ENCODE peak calls at places on chromosomes 7 and 10, in seven cellular contexts. F is stomach, B is left ventricle myocardium inferior, Z is ovary, J is IMR-90, K is heart right ventricle, A is psoas muscle. E is an unnamed sample.

GRCh38 chr7:15684036-15684815 is 2.3 kb downstream of the MEOX2 start:
- DNase-seq in F (no peak), B (no peak), Z (no peak), J (no peak), K (no peak), A (no peak), E (no peak)

GRCh38 chr10:128875030-128875744 is 591.9 kb upstream of the MGMT start:
- DNase-seq in F (no peak), B (no peak), Z (no peak), J (no peak), K (no peak), A (no peak), E (no peak)

GRCh38 chr7:123998921-123999320 is 33.9 kb downstream of the TMEM229A start:
- DNase-seq in F (no peak), B (no peak), Z (no peak), J (no peak), K (no peak), A (no peak), E (no peak)

GRCh38 chr10:97538839-97539238 is 33.7 kb upstream of the ANKRD2 start:
- DNase-seq in F (no peak), B (no peak), Z (no peak), J (no peak), K (no peak), A (no peak), E (no peak)

GRCh38 chr10:1400129-1400865 is 337.0 kb downstream of the ADARB2 start:
- DNase-seq in F (peak; percentile 9), B (no peak), Z (no peak), J (no peak), K (no peak), A (no peak), E (no peak)

GRCh38 chr10:132960071-132960472 is 17.7 kb upstream of the CFAP46 start:
- DNase-seq in F (no peak), B (peak; percentile 46), Z (no peak), J (no peak), K (no peak), A (no peak), E (no peak)

GRCh38 chr7:128728608-128729007 is 10.6 kb upstream of the CALU start:
- DNase-seq in F (no peak), B (no peak), Z (no peak), J (peak; percentile 72), K (no peak), A (no peak), E (no peak)

GRCh38 chr10:93386496-93387369 is 95.4 kb downstream of the MYOF start:
- DNase-seq in F (no peak), B (peak; percentile 19), Z (no peak), J (no peak), K (no peak), A (peak; percentile 52), E (no peak)

GRCh38 chr10:14873090-14873760 is 5.4 kb upstream of the SUV39H2 start:
- DNase-seq in F (no peak), B (no peak), Z (no peak), J (peak; percentile 73), K (no peak), A (no peak), E (no peak)

GRCh38 chr7:56083150-56083785 is 9.5 kb downstream of the PHKG1 start:
- DNase-seq in F (no peak), B (peak; percentile 72), Z (peak; percentile 77), J (no peak), K (peak; percentile 54), A (peak; percentile 88), E (no peak)

GRCh38 chr10:6050801-6051445 is 11.2 kb downstream of the IL2RA start:
- DNase-seq in F (peak; percentile 77), B (peak; percentile 46), Z (peak; percentile 70), J (peak; percentile 44), K (peak; percentile 69), A (peak; percentile 70), E (peak; percentile 54)

GRCh38 chr7:148472406-148472805 is 118.2 kb upstream of the C7orf33 start:
- DNase-seq in F (peak; percentile 17), B (no peak), Z (no peak), J (no peak), K (no peak), A (no peak), E (no peak)

GRCh38 chr7:36746347-36746746 is 22.1 kb upstream of the AOAH start:
- DNase-seq in F (no peak), B (no peak), Z (no peak), J (peak; percentile 2), K (no peak), A (no peak), E (no peak)

GRCh38 chr7:51040777-51041176 is 258.1 kb upstream of the GRB10 start:
- DNase-seq in F (no peak), B (no peak), Z (no peak), J (no peak), K (no peak), A (no peak), E (no peak)

GRCh38 chr10:99621454-99622246 is 1.4 kb upstream of the SLC25A28 start:
- DNase-seq in F (no peak), B (no peak), Z (peak; percentile 50), J (no peak), K (no peak), A (no peak), E (no peak)

GRCh38 chr10:35271086-35271834 is 65.0 kb upstream of the CCNY start:
- DNase-seq in F (no peak), B (no peak), Z (no peak), J (no peak), K (no peak), A (no peak), E (no peak)

GRCh38 chr10:12708921-12709320 is 292.6 kb downstream of the CCDC3 start:
- DNase-seq in F (no peak), B (no peak), Z (no peak), J (peak; percentile 56), K (no peak), A (no peak), E (no peak)

GRCh38 chr7:121562274-121562673 is 166.2 kb upstream of the FAM3C start:
- DNase-seq in F (no peak), B (no peak), Z (no peak), J (peak; percentile 24), K (no peak), A (no peak), E (no peak)

GRCh38 chr10:131654471-131655087 is 246.2 kb upstream of the PPP2R2D start:
- DNase-seq in F (peak; percentile 20), B (no peak), Z (no peak), J (no peak), K (no peak), A (no peak), E (no peak)

GRCh38 chr10:131656446-131656845 is 244.4 kb upstream of the PPP2R2D start:
- DNase-seq in F (peak; percentile 21), B (no peak), Z (no peak), J (no peak), K (no peak), A (no peak), E (no peak)

GRCh38 chr10:131657318-131657984 is 243.4 kb upstream of the PPP2R2D start:
- DNase-seq in F (peak; percentile 20), B (no peak), Z (no peak), J (no peak), K (no peak), A (no peak), E (no peak)

GRCh38 chr10:131655101-131655849 is 245.5 kb upstream of the PPP2R2D start:
- DNase-seq in F (peak; percentile 25), B (no peak), Z (no peak), J (no peak), K (no peak), A (no peak), E (no peak)

GRCh38 chr10:131656009-131656408 is 244.8 kb upstream of the PPP2R2D start:
- DNase-seq in F (peak; percentile 19), B (no peak), Z (no peak), J (no peak), K (no peak), A (no peak), E (no peak)
- H3K27ac ChIP-seq in F (no peak overlapping the region), B (no peak overlapping the region), Z (no peak overlapping the region), J (no peak overlapping the region), K (no peak overlapping the region), A (no peak overlapping the region), E (no peak overlapping the region)

GRCh38 chr7:4689151-4689550 is 7.1 kb downstream of the FOXK1 start:
- DNase-seq in F (no peak), B (no peak), Z (no peak), J (no peak), K (no peak), A (peak; percentile 21), E (no peak)

GRCh38 chr7:4689668-4690067 is 7.6 kb downstream of the FOXK1 start:
- DNase-seq in F (no peak), B (no peak), Z (no peak), J (no peak), K (no peak), A (no peak), E (no peak)

GRCh38 chr7:4690953-4691856 is 9.1 kb downstream of the FOXK1 start:
- DNase-seq in F (no peak), B (no peak), Z (no peak), J (no peak), K (no peak), A (no peak), E (no peak)

GRCh38 chr7:4684826-4685225 is 2.7 kb downstream of the FOXK1 start:
- DNase-seq in F (no peak), B (no peak), Z (no peak), J (no peak), K (no peak), A (no peak), E (no peak)

GRCh38 chr7:4687956-4688355 is 5.9 kb downstream of the FOXK1 start:
- DNase-seq in F (no peak), B (no peak), Z (no peak), J (no peak), K (no peak), A (no peak), E (no peak)
- H3K4me3 ChIP-seq in F (no peak overlapping the region), B (no peak overlapping the region), Z (no peak overlapping the region), J (no peak overlapping the region), K (no peak overlapping the region), A (no peak overlapping the region), E (no peak overlapping the region)

GRCh38 chr7:85890244-85890811 is 703.5 kb upstream of the SEMA3D start:
- DNase-seq in F (no peak), B (no peak), Z (no peak), J (peak; percentile 21), K (no peak), A (no peak), E (no peak)
- TF ChIP-seq CTCF in F (peak; percentile 23), B (peak; percentile 59), Z (no peak), J (peak; percentile 55), K (peak; percentile 4), A (peak; percentile 30), E (peak; percentile 3)

GRCh38 chr10:71973777-71974488 is 9.7 kb downstream of the CHST3 start:
- DNase-seq in F (no peak), B (no peak), Z (no peak), J (no peak), K (no peak), A (no peak), E (no peak)
- H3K27ac ChIP-seq in F (peak overlapping the region; percentile 82), B (peak overlapping the region; percentile 87), Z (no peak overlapping the region), J (no peak overlapping the region), K (peak overlapping the region; percentile 51), A (peak overlapping the region; percentile 87), E (no peak overlapping the region)

GRCh38 chr7:93923291-93923690 is 1.8 kb downstream of the GNG11 start:
- DNase-seq in F (no peak), B (no peak), Z (no peak), J (no peak), K (no peak), A (no peak), E (no peak)
- H3K4me3 ChIP-seq in F (peak overlapping the region; percentile 63), B (peak overlapping the region; percentile 71), Z (peak overlapping the region; percentile 80), J (peak overlapping the region; percentile 99), K (peak overlapping the region; percentile 58), A (peak overlapping the region; percentile 63), E (peak overlapping the region; percentile 44)

E was measured in lung.